ENCODE peak calls at places on chromosome 1, in eight cellular contexts. One of them, this sample, is unnamed.

GRCh38 chr1:2979191-2980072 is 41.8 kb upstream of the ACTRT2 start:
- DNase-seq in dorsolateral prefrontal cortex: no peak
- DNase-seq in lower lobe of right lung: peak; percentile 43
- DNase-seq in adrenal gland: no peak
- DNase-seq in glutamatergic neuron: no peak
- DNase-seq in H9: no peak
- DNase-seq in spleen: peak; percentile 66
- DNase-seq in CD4-positive, alpha-beta T cell: no peak
- DNase-seq in this sample: no peak

GRCh38 chr1:247367786-247368342 is 36.2 kb upstream of the ZNF496 start:
- DNase-seq in CD4-positive, alpha-beta T cell: no peak
- DNase-seq in glutamatergic neuron: no peak
- DNase-seq in dorsolateral prefrontal cortex: no peak
- DNase-seq in adrenal gland: no peak
- DNase-seq in spleen: no peak
- DNase-seq in lower lobe of right lung: no peak
- DNase-seq in H9: no peak
- DNase-seq in this sample: no peak

GRCh38 chr1:230902349-230902923 is 34.1 kb upstream of the C1orf198 start:
- DNase-seq in lower lobe of right lung: no peak
- DNase-seq in adrenal gland: no peak
- DNase-seq in glutamatergic neuron: no peak
- DNase-seq in CD4-positive, alpha-beta T cell: no peak
- DNase-seq in H9: no peak
- DNase-seq in dorsolateral prefrontal cortex: no peak
- DNase-seq in spleen: no peak
- DNase-seq in this sample: no peak

GRCh38 chr1:238558156-238558555 is 667.4 kb upstream of the ZP4 start:
- DNase-seq in spleen: no peak
- DNase-seq in adrenal gland: no peak
- DNase-seq in dorsolateral prefrontal cortex: no peak
- DNase-seq in glutamatergic neuron: no peak
- DNase-seq in CD4-positive, alpha-beta T cell: no peak
- DNase-seq in H9: no peak
- DNase-seq in lower lobe of right lung: no peak
- DNase-seq in this sample: no peak

GRCh38 chr1:167935252-167936067 is 1.0 kb upstream of the DCAF6 start:
- DNase-seq in dorsolateral prefrontal cortex: no peak
- DNase-seq in lower lobe of right lung: no peak
- DNase-seq in CD4-positive, alpha-beta T cell: no peak
- DNase-seq in glutamatergic neuron: no peak
- DNase-seq in H9: no peak
- DNase-seq in adrenal gland: peak; percentile 32
- DNase-seq in spleen: no peak
- DNase-seq in this sample: no peak

GRCh38 chr1:86757272-86757984 is 53.1 kb downstream of the SH3GLB1 start:
- DNase-seq in CD4-positive, alpha-beta T cell: no peak
- DNase-seq in spleen: no peak
- DNase-seq in H9: no peak
- DNase-seq in glutamatergic neuron: no peak
- DNase-seq in dorsolateral prefrontal cortex: no peak
- DNase-seq in adrenal gland: no peak
- DNase-seq in lower lobe of right lung: no peak
- DNase-seq in this sample: no peak

GRCh38 chr1:23079025-23079424 is 59.8 kb downstream of the KDM1A start:
- DNase-seq in CD4-positive, alpha-beta T cell: no peak
- DNase-seq in adrenal gland: no peak
- DNase-seq in spleen: no peak
- DNase-seq in lower lobe of right lung: no peak
- DNase-seq in dorsolateral prefrontal cortex: no peak
- DNase-seq in glutamatergic neuron: no peak
- DNase-seq in H9: no peak
- DNase-seq in this sample: no peak

GRCh38 chr1:233707153-233707905 is 93.4 kb downstream of the KCNK1 start:
- DNase-seq in glutamatergic neuron: no peak
- DNase-seq in H9: no peak
- DNase-seq in spleen: no peak
- DNase-seq in dorsolateral prefrontal cortex: no peak
- DNase-seq in CD4-positive, alpha-beta T cell: no peak
- DNase-seq in lower lobe of right lung: no peak
- DNase-seq in adrenal gland: no peak
- DNase-seq in this sample: no peak

GRCh38 chr1:90204036-90204594 is 209.2 kb downstream of the ZNF326 start:
- DNase-seq in H9: no peak
- DNase-seq in adrenal gland: no peak
- DNase-seq in glutamatergic neuron: no peak
- DNase-seq in spleen: no peak
- DNase-seq in lower lobe of right lung: no peak
- DNase-seq in dorsolateral prefrontal cortex: no peak
- DNase-seq in CD4-positive, alpha-beta T cell: no peak
- DNase-seq in this sample: no peak

GRCh38 chr1:200861937-200862647 is 10.7 kb upstream of the GPR25 start:
- DNase-seq in glutamatergic neuron: no peak
- DNase-seq in H9: no peak
- DNase-seq in adrenal gland: no peak
- DNase-seq in lower lobe of right lung: no peak
- DNase-seq in spleen: no peak
- DNase-seq in dorsolateral prefrontal cortex: no peak
- DNase-seq in CD4-positive, alpha-beta T cell: no peak
- DNase-seq in this sample: no peak

GRCh38 chr1:226873771-226874578 is 3.6 kb downstream of the PSEN2 start:
- DNase-seq in lower lobe of right lung: peak; percentile 16
- DNase-seq in adrenal gland: no peak
- DNase-seq in glutamatergic neuron: no peak
- DNase-seq in dorsolateral prefrontal cortex: no peak
- DNase-seq in H9: peak; percentile 23
- DNase-seq in spleen: peak; percentile 50
- DNase-seq in CD4-positive, alpha-beta T cell: no peak
- DNase-seq in this sample: no peak

GRCh38 chr1:151513626-151514101 is 2.5 kb downstream of the CGN start:
- DNase-seq in adrenal gland: no peak
- DNase-seq in H9: peak; percentile 46
- DNase-seq in CD4-positive, alpha-beta T cell: no peak
- DNase-seq in spleen: no peak
- DNase-seq in lower lobe of right lung: peak; percentile 73
- DNase-seq in glutamatergic neuron: no peak
- DNase-seq in dorsolateral prefrontal cortex: no peak
- DNase-seq in this sample: peak; percentile 37

GRCh38 chr1:183870351-183871077 is 65.6 kb downstream of the RGL1 start:
- DNase-seq in adrenal gland: peak; percentile 78
- DNase-seq in H9: no peak
- DNase-seq in spleen: no peak
- DNase-seq in dorsolateral prefrontal cortex: no peak
- DNase-seq in lower lobe of right lung: no peak
- DNase-seq in glutamatergic neuron: no peak
- DNase-seq in CD4-positive, alpha-beta T cell: no peak
- DNase-seq in this sample: no peak

GRCh38 chr1:225735252-225736149 is 42.1 kb upstream of the SRP9 start:
- DNase-seq in CD4-positive, alpha-beta T cell: no peak
- DNase-seq in lower lobe of right lung: peak; percentile 57
- DNase-seq in spleen: no peak
- DNase-seq in glutamatergic neuron: no peak
- DNase-seq in adrenal gland: peak; percentile 74
- DNase-seq in H9: no peak
- DNase-seq in dorsolateral prefrontal cortex: peak; percentile 65
- DNase-seq in this sample: no peak

GRCh38 chr1:25168193-25169071 is 63.9 kb downstream of the SYF2 start:
- DNase-seq in adrenal gland: no peak
- DNase-seq in spleen: no peak
- DNase-seq in lower lobe of right lung: no peak
- DNase-seq in glutamatergic neuron: no peak
- DNase-seq in CD4-positive, alpha-beta T cell: no peak
- DNase-seq in H9: no peak
- DNase-seq in dorsolateral prefrontal cortex: no peak
- DNase-seq in this sample: no peak

GRCh38 chr1:6392081-6392879 is 1.3 kb downstream of the ACOT7 start:
- DNase-seq in spleen: no peak
- DNase-seq in glutamatergic neuron: peak; percentile 38
- DNase-seq in CD4-positive, alpha-beta T cell: no peak
- DNase-seq in lower lobe of right lung: no peak
- DNase-seq in H9: no peak
- DNase-seq in adrenal gland: no peak
- DNase-seq in dorsolateral prefrontal cortex: no peak
- DNase-seq in this sample: no peak

GRCh38 chr1:119338004-119338403 is 30.6 kb upstream of the HAO2 start:
- DNase-seq in spleen: no peak
- DNase-seq in glutamatergic neuron: no peak
- DNase-seq in CD4-positive, alpha-beta T cell: no peak
- DNase-seq in H9: no peak
- DNase-seq in dorsolateral prefrontal cortex: no peak
- DNase-seq in adrenal gland: no peak
- DNase-seq in lower lobe of right lung: no peak
- DNase-seq in this sample: no peak

DNA sequence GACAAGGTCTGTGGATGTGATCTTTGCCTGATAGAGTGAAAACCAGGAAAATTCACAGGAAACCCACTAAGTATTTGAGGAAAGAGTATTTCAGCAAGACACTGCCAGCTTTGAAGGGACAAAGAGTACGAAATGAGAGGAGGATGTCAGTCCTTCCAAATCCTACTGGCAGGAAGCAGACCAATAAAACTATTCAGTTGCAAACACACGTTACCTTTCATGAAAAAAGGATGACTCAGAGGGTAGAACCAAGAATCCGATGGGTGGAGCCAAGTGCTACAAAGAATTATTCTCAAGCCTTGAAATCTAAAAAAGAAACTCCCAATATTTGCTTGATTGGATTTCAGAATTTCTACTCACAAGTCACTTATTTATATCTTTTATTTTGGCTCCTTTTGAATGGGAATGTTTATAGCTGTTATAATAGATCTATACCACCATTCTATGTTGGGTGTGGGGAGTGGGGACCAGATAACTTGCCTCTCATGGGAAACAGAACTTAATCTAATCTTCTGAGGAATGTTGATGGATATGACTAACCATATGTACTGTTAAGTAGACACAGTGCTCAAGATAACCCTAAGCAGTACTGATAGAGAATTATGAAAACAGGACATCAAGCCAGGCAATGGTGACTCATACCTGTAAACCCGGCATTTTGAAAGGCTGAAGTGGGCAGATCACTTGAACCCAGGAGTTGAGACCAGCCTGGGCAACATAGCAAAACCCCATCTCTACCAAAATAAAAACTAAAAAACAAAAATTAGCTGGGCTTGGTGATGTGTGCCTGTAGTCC is 19.3 kb upstream of the HEATR1 start:
- DNase-seq in dorsolateral prefrontal cortex: no peak
- DNase-seq in lower lobe of right lung: no peak
- DNase-seq in H9: no peak
- DNase-seq in CD4-positive, alpha-beta T cell: no peak
- DNase-seq in adrenal gland: no peak
- DNase-seq in spleen: no peak
- DNase-seq in glutamatergic neuron: no peak
- DNase-seq in this sample: no peak
- TF ChIP-seq CTCF in dorsolateral prefrontal cortex: no peak
- TF ChIP-seq CTCF in lower lobe of right lung: no peak
- TF ChIP-seq CTCF in H9: no peak
- TF ChIP-seq CTCF in CD4-positive, alpha-beta T cell: no peak
- TF ChIP-seq CTCF in adrenal gland: no peak
- TF ChIP-seq CTCF in spleen: no peak
- TF ChIP-seq CTCF in glutamatergic neuron: no peak
- TF ChIP-seq CTCF in this sample: no peak

GRCh38 chr1:19229229-19229628 is 19.2 kb upstream of the UBR4 start:
- DNase-seq in spleen: no peak
- DNase-seq in CD4-positive, alpha-beta T cell: no peak
- DNase-seq in dorsolateral prefrontal cortex: no peak
- DNase-seq in adrenal gland: no peak
- DNase-seq in lower lobe of right lung: no peak
- DNase-seq in H9: no peak
- DNase-seq in glutamatergic neuron: no peak
- DNase-seq in this sample: no peak

GRCh38 chr1:19234224-19234623 is 17.1 kb downstream of the EMC1 start:
- DNase-seq in spleen: no peak
- DNase-seq in adrenal gland: no peak
- DNase-seq in CD4-positive, alpha-beta T cell: no peak
- DNase-seq in dorsolateral prefrontal cortex: no peak
- DNase-seq in lower lobe of right lung: no peak
- DNase-seq in H9: no peak
- DNase-seq in glutamatergic neuron: no peak
- DNase-seq in this sample: no peak

GRCh38 chr1:19229828-19230325 is 19.8 kb upstream of the UBR4 start:
- DNase-seq in CD4-positive, alpha-beta T cell: no peak
- DNase-seq in adrenal gland: no peak
- DNase-seq in glutamatergic neuron: no peak
- DNase-seq in spleen: no peak
- DNase-seq in lower lobe of right lung: no peak
- DNase-seq in dorsolateral prefrontal cortex: no peak
- DNase-seq in H9: no peak
- DNase-seq in this sample: no peak

GRCh38 chr1:19232526-19232851 is 18.8 kb downstream of the EMC1 start:
- DNase-seq in CD4-positive, alpha-beta T cell: no peak
- DNase-seq in dorsolateral prefrontal cortex: no peak
- DNase-seq in H9: no peak
- DNase-seq in spleen: no peak
- DNase-seq in adrenal gland: peak; percentile 76
- DNase-seq in glutamatergic neuron: no peak
- DNase-seq in lower lobe of right lung: no peak
- DNase-seq in this sample: no peak
- TF ChIP-seq CTCF in CD4-positive, alpha-beta T cell: no peak
- TF ChIP-seq CTCF in dorsolateral prefrontal cortex: no peak
- TF ChIP-seq CTCF in H9: no peak
- TF ChIP-seq CTCF in spleen: no peak
- TF ChIP-seq CTCF in adrenal gland: no peak
- TF ChIP-seq CTCF in glutamatergic neuron: no peak
- TF ChIP-seq CTCF in lower lobe of right lung: peak; percentile 7
- TF ChIP-seq CTCF in this sample: no peak

GRCh38 chr1:43590389-43590788 is 59.6 kb upstream of the KDM4A start:
- DNase-seq in lower lobe of right lung: no peak
- DNase-seq in glutamatergic neuron: no peak
- DNase-seq in CD4-positive, alpha-beta T cell: no peak
- DNase-seq in adrenal gland: no peak
- DNase-seq in spleen: no peak
- DNase-seq in dorsolateral prefrontal cortex: no peak
- DNase-seq in H9: peak; percentile 55
- DNase-seq in this sample: no peak
- TF ChIP-seq CTCF in lower lobe of right lung: no peak
- TF ChIP-seq CTCF in glutamatergic neuron: no peak
- TF ChIP-seq CTCF in CD4-positive, alpha-beta T cell: no peak
- TF ChIP-seq CTCF in adrenal gland: no peak
- TF ChIP-seq CTCF in spleen: no peak
- TF ChIP-seq CTCF in dorsolateral prefrontal cortex: no peak
- TF ChIP-seq CTCF in H9: peak; percentile 72
- TF ChIP-seq CTCF in this sample: peak; percentile 72

DNA sequence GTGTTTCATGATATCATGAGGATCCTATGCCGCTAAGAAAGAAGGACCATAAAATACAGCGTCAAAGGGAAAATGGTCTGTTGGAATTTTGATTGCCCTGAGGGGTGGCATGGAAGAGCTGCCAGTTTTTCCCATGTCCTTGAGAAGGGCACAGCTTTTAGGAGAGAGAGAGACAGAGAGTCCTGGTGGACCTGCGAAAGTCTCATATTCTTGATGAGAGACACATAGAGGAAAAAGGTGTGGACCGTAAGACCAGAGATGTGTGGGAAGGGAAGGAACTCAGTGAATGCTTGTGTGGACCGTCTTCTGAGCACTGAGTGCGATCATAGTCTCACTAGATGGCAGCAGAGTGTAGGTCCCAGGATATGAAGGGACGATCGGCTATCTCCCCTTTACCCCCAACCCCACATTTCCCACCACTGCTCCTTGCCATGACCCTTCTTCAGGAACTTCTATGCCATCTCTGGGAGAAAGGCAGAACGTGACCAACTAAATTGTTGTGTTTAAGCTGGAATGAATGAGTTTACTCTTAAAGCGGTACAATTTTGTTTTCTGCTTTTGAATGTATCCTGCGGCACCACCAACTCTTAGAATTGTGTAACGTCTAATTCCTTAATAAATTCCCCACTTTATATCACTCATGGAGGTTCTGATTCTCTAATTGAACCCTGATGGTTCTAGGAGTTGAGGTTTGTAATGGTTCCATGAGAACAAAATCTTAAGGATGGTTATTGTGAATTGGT is 117.7 kb downstream of the CTH start:
- DNase-seq in CD4-positive, alpha-beta T cell: no peak
- DNase-seq in adrenal gland: no peak
- DNase-seq in dorsolateral prefrontal cortex: no peak
- DNase-seq in lower lobe of right lung: no peak
- DNase-seq in spleen: no peak
- DNase-seq in glutamatergic neuron: peak; percentile 35
- DNase-seq in H9: peak; percentile 69
- DNase-seq in this sample: no peak
- TF ChIP-seq CTCF in CD4-positive, alpha-beta T cell: peak; percentile 40
- TF ChIP-seq CTCF in adrenal gland: peak; percentile 48
- TF ChIP-seq CTCF in dorsolateral prefrontal cortex: peak; percentile 56
- TF ChIP-seq CTCF in lower lobe of right lung: peak; percentile 50
- TF ChIP-seq CTCF in spleen: peak; percentile 33
- TF ChIP-seq CTCF in glutamatergic neuron: peak; percentile 33
- TF ChIP-seq CTCF in H9: peak; percentile 86
- TF ChIP-seq CTCF in this sample: peak; percentile 72